ENCODE peak calls at places on chromosomes 2 and 18, in ten cellular contexts. R, Z, O, C, E, M, L, V, D and U are unnamed samples.

GRCh38 chr2:187213788-187214187 is 234.3 kb downstream of the CALCRL start:
- DNase-seq in R (no peak), Z (no peak), O (no peak), C (no peak), E (no peak), M (no peak), L (no peak), V (no peak), D (no peak), U (no peak)

GRCh38 chr2:99861376-99861760 is 281.0 kb downstream of the AFF3 start:
- DNase-seq in R (no peak), Z (no peak), O (no peak), C (no peak), E (no peak), M (no peak), L (no peak), V (no peak), D (no peak), U (no peak)

GRCh38 chr18:23994361-23994902 is 20.1 kb upstream of the TTC39C start:
- DNase-seq in R (peak; percentile 44), Z (no peak), O (peak; percentile 96), C (no peak), E (peak; percentile 21), M (peak; percentile 36), L (peak; percentile 22), V (peak; percentile 61), D (no peak), U (peak; percentile 91)

GRCh38 chr18:13246121-13246520 is 27.6 kb downstream of the LDLRAD4 start:
- DNase-seq in R (no peak), Z (no peak), O (no peak), C (no peak), E (no peak), M (no peak), L (no peak), V (no peak), D (peak; percentile 21), U (no peak)

GRCh38 chr2:10012963-10013461 is 30.3 kb upstream of the KLF11 start:
- DNase-seq in R (no peak), Z (no peak), O (peak; percentile 6), C (no peak), E (no peak), M (no peak), L (no peak), V (peak; percentile 45), D (no peak), U (no peak)

GRCh38 chr2:205748660-205749059 is 66.4 kb downstream of the NRP2 start:
- DNase-seq in R (no peak), Z (no peak), O (peak; percentile 96), C (no peak), E (no peak), M (no peak), L (no peak), V (no peak), D (peak; percentile 63), U (peak; percentile 73)

GRCh38 chr18:7303306-7303705 is 72.4 kb downstream of the LRRC30 start:
- DNase-seq in R (no peak), Z (no peak), O (no peak), C (no peak), E (no peak), M (no peak), L (no peak), V (no peak), D (no peak), U (no peak)

GRCh38 chr2:11446733-11447248 is 19.2 kb downstream of the E2F6 start:
- DNase-seq in R (peak; percentile 59), Z (no peak), O (peak; percentile 48), C (peak; percentile 24), E (peak; percentile 80), M (peak; percentile 34), L (peak; percentile 80), V (no peak), D (peak; percentile 91), U (no peak)

GRCh38 chr2:145096582-145096981 is 576.7 kb upstream of the ZEB2 start:
- DNase-seq in R (no peak), Z (no peak), O (peak; percentile 67), C (no peak), E (no peak), M (no peak), L (no peak), V (no peak), D (no peak), U (no peak)

GRCh38 chr2:28356095-28356911 is 36.4 kb upstream of the FOSL2 start:
- DNase-seq in R (peak; percentile 90), Z (peak; percentile 88), O (peak; percentile 41), C (peak; percentile 92), E (peak; percentile 40), M (peak; percentile 67), L (peak; percentile 53), V (peak; percentile 78), D (peak; percentile 71), U (no peak)

GRCh38 chr2:57869763-57870344 is 176.8 kb upstream of the VRK2 start:
- DNase-seq in R (no peak), Z (peak; percentile 41), O (no peak), C (no peak), E (no peak), M (no peak), L (no peak), V (no peak), D (no peak), U (no peak)

GRCh38 chr2:191298306-191298705 is 53.1 kb downstream of the MYO1B start:
- DNase-seq in R (no peak), Z (no peak), O (no peak), C (no peak), E (no peak), M (no peak), L (no peak), V (no peak), D (no peak), U (no peak)

GRCh38 chr18:50011813-50012445 is 183.0 kb downstream of the MYO5B start:
- DNase-seq in R (no peak), Z (no peak), O (peak; percentile 80), C (no peak), E (no peak), M (no peak), L (no peak), V (no peak), D (no peak), U (no peak)

GRCh38 chr18:49228182-49228581 is 232.3 kb downstream of the DYM start:
- DNase-seq in R (no peak), Z (no peak), O (no peak), C (no peak), E (no peak), M (no peak), L (peak; percentile 98), V (no peak), D (no peak), U (no peak)

GRCh38 chr2:150485871-150486538 is 1.5 kb downstream of the RND3 start:
- DNase-seq in R (peak; percentile 75), Z (peak; percentile 88), O (peak; percentile 85), C (peak; percentile 81), E (peak; percentile 70), M (peak; percentile 71), L (peak; percentile 80), V (peak; percentile 77), D (peak; percentile 88), U (peak; percentile 83)

GRCh38 chr2:160043265-160043664 is 19.1 kb downstream of the PLA2R1 start:
- DNase-seq in R (no peak), Z (no peak), O (peak; percentile 37), C (no peak), E (no peak), M (no peak), L (no peak), V (no peak), D (no peak), U (no peak)

GRCh38 chr18:5604778-5605177 is 61.0 kb upstream of the EPB41L3 start:
- DNase-seq in R (no peak), Z (no peak), O (no peak), C (no peak), E (no peak), M (no peak), L (no peak), V (no peak), D (peak; percentile 60), U (no peak)

GRCh38 chr2:136392897-136393296 is 274.9 kb upstream of the CXCR4 start:
- DNase-seq in R (no peak), Z (no peak), O (no peak), C (no peak), E (no peak), M (no peak), L (no peak), V (no peak), D (no peak), U (no peak)

GRCh38 chr2:218393750-218394290 is 5.8 kb upstream of the CTDSP1 start:
- DNase-seq in R (no peak), Z (peak; percentile 73), O (no peak), C (no peak), E (no peak), M (no peak), L (no peak), V (peak; percentile 63), D (peak; percentile 71), U (no peak)

DNA sequence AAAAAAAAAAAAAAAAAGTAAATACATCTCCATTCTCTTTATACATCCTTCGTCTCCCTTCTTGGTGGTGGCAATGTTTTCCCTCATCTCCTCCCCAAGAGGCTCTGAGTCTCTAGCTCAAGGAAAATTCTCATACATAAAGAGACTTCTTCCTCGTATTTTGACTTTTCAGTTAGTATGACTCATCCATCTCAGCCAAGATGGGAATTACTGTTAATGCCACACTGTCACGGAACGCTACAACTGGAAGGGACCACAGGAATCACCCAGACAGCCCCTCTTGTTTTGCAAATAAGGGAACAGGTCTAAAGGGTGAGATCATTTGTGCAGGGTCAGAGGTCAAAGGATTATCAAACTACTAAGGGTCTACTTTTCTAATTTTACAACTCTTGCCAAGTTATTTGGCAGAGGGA is 19.5 kb downstream of the NFE2L2 start:
- DNase-seq in R (no peak), Z (no peak), O (no peak), C (no peak), E (no peak), M (no peak), L (peak; percentile 78), V (no peak), D (peak; percentile 63), U (no peak)
- H3K27ac ChIP-seq in R (peak overlapping the region; percentile 69), Z (peak overlapping the region; percentile 58), O (no peak overlapping the region), C (peak overlapping the region; percentile 89), E (no peak overlapping the region), M (peak overlapping the region; percentile 96), L (peak overlapping the region; percentile 68), V (peak overlapping the region; percentile 28), D (no peak overlapping the region), U (peak overlapping the region; percentile 94)

GRCh38 chr2:96144481-96145027 is 686 bp downstream of the DUSP2 start:
- DNase-seq in R (no peak), Z (peak; percentile 90), O (no peak), C (no peak), E (no peak), M (no peak), L (no peak), V (peak; percentile 68), D (peak; percentile 80), U (peak; percentile 61)
- TF ChIP-seq CTCF in R (no peak), Z (no peak), O (no peak), C (no peak), E (no peak), M (no peak), L (no peak), V (no peak), D (no peak), U (no peak)

GRCh38 chr2:70461981-70462876 is 91.4 kb downstream of the TGFA start:
- DNase-seq in R (no peak), Z (no peak), O (no peak), C (no peak), E (no peak), M (no peak), L (no peak), V (no peak), D (no peak), U (no peak)
- H3K27ac ChIP-seq in R (no peak overlapping the region), Z (no peak overlapping the region), O (no peak overlapping the region), C (no peak overlapping the region), E (no peak overlapping the region), M (no peak overlapping the region), L (no peak overlapping the region), V (no peak overlapping the region), D (no peak overlapping the region), U (no peak overlapping the region)

GRCh38 chr2:20005891-20006470 is 6.5 kb downstream of the MATN3 start:
- DNase-seq in R (no peak), Z (no peak), O (no peak), C (no peak), E (no peak), M (no peak), L (no peak), V (no peak), D (no peak), U (no peak)
- TF ChIP-seq CTCF in R (no peak), Z (no peak), O (no peak), C (no peak), E (no peak), M (no peak), L (no peak), V (no peak), D (no peak), U (no peak)